ENCODE peak calls at places on chromosomes 6 and 20, in eight cellular contexts. T is ovary, C is GM12878, N is A549, F is stomach, J is transverse colon, M is sigmoid colon, W is upper lobe of left lung. B is an unnamed sample.
A peak's percentile ranks its signal among the peaks of the same experiment; 100 is the strongest.

GRCh38 chr20:10360878-10361277 is 73.1 kb downstream of the MKKS start:
- DNase-seq in T (no peak), C (no peak), N (no peak), F (no peak), J (no peak), M (no peak), W (no peak), B (no peak)

GRCh38 chr6:161273356-161273751 is 507 bp downstream of the AGPAT4 start:
- DNase-seq in T (peak; percentile 39), C (no peak), N (no peak), F (no peak), J (no peak), M (peak; percentile 64), W (no peak), B (no peak)

GRCh38 chr6:153367006-153367405 is 235.9 kb upstream of the RGS17 start:
- DNase-seq in T (no peak), C (no peak), N (no peak), F (no peak), J (no peak), M (no peak), W (no peak), B (no peak)

GRCh38 chr6:6622557-6622956 is 34.0 kb downstream of the LY86 start:
- DNase-seq in T (no peak), C (no peak), N (no peak), F (no peak), J (no peak), M (no peak), W (no peak), B (no peak)

GRCh38 chr6:120632975-120633374 is 701.3 kb downstream of the TBC1D32 start:
- DNase-seq in T (no peak), C (no peak), N (no peak), F (no peak), J (no peak), M (no peak), W (no peak), B (no peak)

GRCh38 chr6:102766946-102767345 is 1373.4 kb downstream of the GRIK2 start:
- DNase-seq in T (no peak), C (no peak), N (no peak), F (no peak), J (no peak), M (no peak), W (no peak), B (no peak)

GRCh38 chr6:164130151-164130550 is 715.6 kb downstream of the QKI start:
- DNase-seq in T (no peak), C (no peak), N (no peak), F (no peak), J (no peak), M (no peak), W (no peak), B (no peak)

GRCh38 chr20:6595704-6596103 is 171.8 kb upstream of the BMP2 start:
- DNase-seq in T (no peak), C (no peak), N (no peak), F (no peak), J (no peak), M (no peak), W (no peak), B (no peak)

GRCh38 chr6:168215121-168215808 is 104.3 kb downstream of the DACT2 start:
- DNase-seq in T (no peak), C (no peak), N (no peak), F (peak; percentile 15), J (no peak), M (no peak), W (no peak), B (no peak)

GRCh38 chr6:30443657-30444450 is 45.5 kb upstream of the HLA-E start:
- DNase-seq in T (no peak), C (no peak), N (no peak), F (no peak), J (no peak), M (no peak), W (peak; percentile 75), B (no peak)

GRCh38 chr20:36852187-36852586 is 23.8 kb upstream of the TLDC2 start:
- DNase-seq in T (no peak), C (no peak), N (no peak), F (no peak), J (no peak), M (no peak), W (peak; percentile 85), B (no peak)

GRCh38 chr6:16759181-16759645 is 2.0 kb downstream of the ATXN1 start:
- DNase-seq in T (no peak), C (no peak), N (no peak), F (no peak), J (no peak), M (no peak), W (no peak), B (no peak)

GRCh38 chr20:56974499-56975250 is 291.8 kb downstream of the BMP7 start:
- DNase-seq in T (no peak), C (no peak), N (peak; percentile 64), F (peak; percentile 31), J (peak; percentile 59), M (no peak), W (no peak), B (peak; percentile 16)

GRCh38 chr6:90083891-90084290 is 189.6 kb downstream of the GJA10 start:
- DNase-seq in T (no peak), C (peak; percentile 19), N (no peak), F (no peak), J (no peak), M (no peak), W (no peak), B (no peak)

GRCh38 chr6:111709615-111710398 is 104.1 kb upstream of the TRAF3IP2 start:
- DNase-seq in T (peak; percentile 82), C (peak; percentile 33), N (peak; percentile 77), F (peak; percentile 69), J (peak; percentile 64), M (peak; percentile 88), W (no peak), B (peak; percentile 48)

GRCh38 chr6:99189823-99190721 is 159.4 kb downstream of the FAXC start:
- DNase-seq in T (no peak), C (peak; percentile 68), N (no peak), F (no peak), J (no peak), M (no peak), W (no peak), B (no peak)

GRCh38 chr6:76135481-76135880 is 63.0 kb upstream of the IMPG1 start:
- DNase-seq in T (no peak), C (no peak), N (no peak), F (no peak), J (no peak), M (no peak), W (no peak), B (no peak)

GRCh38 chr6:76134651-76135050 is 62.2 kb upstream of the IMPG1 start:
- DNase-seq in T (no peak), C (no peak), N (no peak), F (no peak), J (no peak), M (no peak), W (no peak), B (no peak)
- H3K27ac ChIP-seq in T (no peak overlapping the region), C (no peak overlapping the region), N (no peak overlapping the region), F (no peak overlapping the region), J (no peak overlapping the region), M (no peak overlapping the region), W (no peak overlapping the region), B (no peak overlapping the region)

GRCh38 chr6:24936641-24937317 is 1.0 kb upstream of the RIPOR2 start:
- DNase-seq in T (no peak), C (peak; percentile 96), N (no peak), F (no peak), J (no peak), M (no peak), W (no peak), B (no peak)

GRCh38 chr6:24933266-24933665 is 2.5 kb downstream of the RIPOR2 start:
- DNase-seq in T (no peak), C (no peak), N (no peak), F (no peak), J (no peak), M (no peak), W (no peak), B (no peak)

GRCh38 chr6:24935323-24935722 is 437 bp downstream of the RIPOR2 start:
- DNase-seq in T (no peak), C (no peak), N (no peak), F (no peak), J (no peak), M (no peak), W (no peak), B (no peak)

GRCh38 chr6:24933868-24934401 is 1.8 kb downstream of the RIPOR2 start:
- DNase-seq in T (no peak), C (no peak), N (peak; percentile 12), F (no peak), J (peak; percentile 33), M (no peak), W (no peak), B (no peak)

GRCh38 chr6:24935753-24936152 is at the start of gene RIPOR2:
- DNase-seq in T (no peak), C (no peak), N (no peak), F (peak; percentile 56), J (peak; percentile 47), M (no peak), W (peak; percentile 46), B (no peak)
- TF ChIP-seq EP300 in T (no peak), C (no peak), N (no peak), F (no peak), J (no peak), M (no peak), W (no peak), B (no peak)

DNA sequence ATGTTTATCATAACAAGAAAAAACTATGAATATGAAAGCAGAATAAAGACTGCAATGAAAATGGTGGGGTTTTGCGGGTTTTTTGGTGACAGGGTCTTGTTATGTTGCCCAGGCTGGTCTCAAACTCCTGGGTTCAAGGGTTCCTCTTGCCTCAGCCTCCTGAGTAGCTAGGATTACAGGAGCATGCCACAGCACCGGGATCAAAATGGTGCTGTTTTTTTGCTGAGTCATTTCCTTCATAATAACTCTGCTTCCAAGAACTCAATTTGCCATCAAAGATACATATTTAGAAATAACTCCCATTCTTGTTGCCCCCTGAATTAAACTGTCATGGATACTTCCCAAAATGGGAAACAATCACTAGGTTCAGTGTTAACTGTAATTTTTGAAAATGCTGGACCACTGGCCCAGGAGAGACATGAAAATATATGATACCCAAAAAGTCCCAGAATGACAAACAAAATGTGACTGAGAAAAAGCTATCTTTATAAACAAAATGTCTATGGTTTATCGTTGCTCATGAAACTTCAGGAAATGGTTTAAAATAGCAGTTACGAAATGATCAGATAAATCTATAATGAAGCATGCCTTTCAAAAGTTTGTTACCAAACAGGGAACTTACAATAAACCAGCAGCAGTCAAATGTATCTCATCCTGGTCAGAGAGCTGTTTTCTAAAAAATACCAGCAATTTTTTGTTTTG is 32.1 kb downstream of the ILRUN start:
- DNase-seq in T (no peak), C (no peak), N (no peak), F (no peak), J (no peak), M (no peak), W (no peak), B (no peak)
- H3K27ac ChIP-seq in T (no peak overlapping the region), C (peak overlapping the region; percentile 84), N (peak overlapping the region; percentile 95), F (peak overlapping the region; percentile 64), J (peak overlapping the region; percentile 47), M (peak overlapping the region; percentile 55), W (peak overlapping the region; percentile 74), B (peak overlapping the region; percentile 41)

GRCh38 chr6:110265273-110265672 is 85.0 kb downstream of the CDC40 start:
- DNase-seq in T (no peak), C (peak; percentile 3), N (no peak), F (no peak), J (no peak), M (no peak), W (no peak), B (no peak)

GRCh38 chr6:110271732-110272022 is 86.5 kb downstream of the METTL24 start:
- DNase-seq in T (no peak), C (no peak), N (no peak), F (no peak), J (no peak), M (no peak), W (no peak), B (no peak)

GRCh38 chr6:110270166-110270565 is 88.0 kb downstream of the METTL24 start:
- DNase-seq in T (no peak), C (no peak), N (no peak), F (no peak), J (no peak), M (no peak), W (no peak), B (no peak)
- TF ChIP-seq EP300 in T (no peak), C (no peak), N (no peak), F (no peak), J (no peak), M (no peak), W (no peak), B (no peak)

B was measured in tibial nerve.